ENCODE peak calls at places on chromosomes 11 and 22, in six cellular contexts. L, O, N, E, Z and M are unnamed samples. For H3K4me1, the result is how much of the 10 kb centered on the place peaks cover.

GRCh38 chr22:23837496-23837859 is 1.3 kb downstream of the DERL3 start:
- DNase-seq in Z (no peak), N (no peak), L (no peak), E (no peak), O (peak), M (no peak)

GRCh38 chr11:118175031-118175531 is 1.4 kb downstream of the SCN2B start:
- DNase-seq in Z (peak), L (no peak), N (no peak), O (no peak), E (no peak), M (peak)

GRCh38 chr11:57566035-57566504 is 1.4 kb downstream of the UBE2L6 start:
- DNase-seq in O (no peak), Z (peak), E (no peak), N (no peak), L (peak), M (peak)

GRCh38 chr11:86888978-86889341 is 66.2 kb downstream of the FZD4 start:
- DNase-seq in E (no peak), L (no peak), Z (no peak), O (no peak), N (no peak), M (no peak)

GRCh38 chr11:65912840-65913239 is 6.0 kb downstream of the C11orf68 start:
- DNase-seq in O (no peak), L (no peak), E (no peak), Z (peak), N (no peak), M (peak)

GRCh38 chr11:75315439-75315805 is 36.0 kb downstream of the ARRB1 start:
- DNase-seq in L (no peak), E (no peak), O (no peak), N (no peak), Z (no peak), M (no peak)

GRCh38 chr11:114375052-114375451 is 25.3 kb downstream of the C11orf71 start:
- DNase-seq in L (no peak), E (no peak), O (no peak), Z (no peak), N (no peak), M (no peak)

GRCh38 chr11:8732748-8733241 is 50.2 kb downstream of the RPL27A start:
- DNase-seq in E (no peak), Z (peak), O (no peak), N (no peak), L (peak), M (no peak)

GRCh38 chr11:110093407-110094297 is 460 bp downstream of the ZC3H12C start:
- DNase-seq in E (peak), O (peak), Z (peak), N (peak), L (peak), M (peak)

GRCh38 chr11:110242188-110242587 is 54.2 kb downstream of the RDX start:
- DNase-seq in E (no peak), Z (no peak), O (no peak), N (no peak), L (no peak), M (no peak)

GRCh38 chr11:7643323-7643722 is 30.0 kb downstream of the CYB5R2 start:
- DNase-seq in Z (no peak), L (no peak), N (no peak), E (no peak), O (no peak), M (no peak)

GRCh38 chr11:44939673-44940072 is 11.0 kb downstream of the TP53I11 start:
- DNase-seq in O (no peak), E (no peak), N (peak), L (peak), Z (no peak), M (no peak)

GRCh38 chr22:49076300-49077035 is 751.2 kb downstream of the BRD1 start:
- DNase-seq in N (no peak), L (no peak), O (peak), E (peak), Z (no peak), M (no peak)

GRCh38 chr11:70082829-70083228 is 4.7 kb downstream of the ANO1 start:
- DNase-seq in L (no peak), E (no peak), N (peak), Z (no peak), O (no peak), M (no peak)
- H3K27ac ChIP-seq in L (no peak), E (no peak), N (no peak), Z (no peak), O (no peak), M (no peak)

DNA sequence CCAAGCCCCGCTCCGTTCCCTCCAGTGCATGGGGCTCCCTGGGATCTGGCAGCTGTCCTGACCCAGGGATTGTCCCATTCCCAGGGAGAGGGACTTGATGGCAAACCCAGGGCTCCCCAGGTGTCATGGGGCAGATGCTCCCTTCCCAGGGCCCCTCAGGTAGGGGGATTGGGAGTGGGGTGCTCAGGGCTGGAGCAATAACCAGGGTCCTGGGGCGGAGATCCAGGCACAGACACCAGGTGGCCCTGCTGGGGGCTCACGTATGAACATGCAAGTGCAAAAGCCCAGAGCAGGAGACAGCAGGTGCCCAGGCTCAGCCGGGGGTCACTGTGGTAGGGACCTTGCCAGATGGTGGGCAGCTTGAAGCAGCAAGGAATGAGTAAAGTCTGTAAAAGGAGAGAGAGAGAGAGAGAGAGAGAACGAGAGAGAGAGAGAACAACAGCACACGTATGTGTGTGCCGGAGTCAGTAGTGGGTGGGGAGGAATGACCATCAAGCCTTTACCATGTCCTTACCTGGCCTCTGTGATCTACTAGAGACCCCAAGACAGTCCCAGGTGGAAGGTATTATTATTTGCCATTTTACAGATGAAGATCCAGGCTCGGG is 19.3 kb upstream of the MPPED1 start:
- DNase-seq in Z (no peak), O (no peak), L (no peak), E (no peak), N (no peak), M (no peak)
- TF ChIP-seq CTCF in Z (no peak), O (no peak), L (no peak), E (no peak), N (no peak), M (no peak)

DNA sequence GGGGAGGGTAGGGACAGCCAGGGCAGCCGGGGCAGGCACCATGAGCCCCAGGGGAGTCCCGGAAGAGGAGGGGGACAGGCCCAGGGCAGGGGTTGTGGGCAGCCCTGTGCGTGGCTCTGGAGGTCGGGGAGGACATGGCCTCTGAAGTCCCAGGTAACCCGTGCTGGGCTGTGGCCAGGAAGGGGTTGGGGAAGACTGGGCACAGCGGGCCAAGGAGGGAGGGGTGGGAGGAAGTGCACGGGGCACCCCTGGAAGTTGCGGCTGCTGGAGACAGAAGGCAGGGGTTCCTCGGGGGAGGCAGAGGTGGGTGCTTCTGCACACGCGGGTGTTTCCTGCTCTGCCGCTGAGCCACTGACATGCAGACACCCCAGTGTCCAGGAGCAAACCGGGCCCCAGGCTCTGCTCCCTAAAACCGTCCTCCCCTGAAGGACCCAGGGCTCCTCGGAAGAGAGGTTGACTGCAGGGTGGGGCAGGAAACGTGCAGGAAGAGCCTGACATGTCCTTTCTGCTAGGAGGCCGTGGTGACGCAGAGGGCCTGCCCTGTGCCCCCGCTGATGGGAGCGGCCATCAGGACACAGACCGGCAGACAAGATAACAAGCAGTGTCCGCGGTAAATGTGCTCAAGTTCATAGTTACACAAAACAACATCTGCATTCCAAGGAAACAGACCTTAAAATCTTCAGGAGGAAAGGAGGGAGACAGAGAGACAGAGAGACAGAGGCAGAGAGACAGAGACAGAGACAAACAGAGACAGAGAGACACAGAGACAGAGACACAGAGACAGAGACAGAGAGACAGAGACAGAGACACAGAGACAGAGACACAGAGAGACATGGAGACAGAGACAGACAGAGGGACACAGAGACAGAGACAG is 5.7 kb downstream of the TNNI2 start:
- DNase-seq in Z (no peak), N (peak), O (peak), E (peak), L (no peak), M (no peak)
- H3K4me1 ChIP-seq in Z (under half), N (under half), O (under half), E (under half), L (under half), M (under half)

GRCh38 chr11:101269390-101269789 is 139.8 kb upstream of the PGR start:
- DNase-seq in L (no peak), N (no peak), E (no peak), Z (no peak), O (no peak), M (no peak)

GRCh38 chr11:101269990-101270660 is 140.5 kb upstream of the PGR start:
- DNase-seq in L (no peak), O (no peak), Z (no peak), N (no peak), E (no peak), M (no peak)

GRCh38 chr11:101264303-101264702 is 134.7 kb upstream of the PGR start:
- DNase-seq in L (no peak), O (no peak), N (no peak), Z (no peak), E (no peak), M (no peak)

GRCh38 chr11:101262995-101263394 is 133.4 kb upstream of the PGR start:
- DNase-seq in E (no peak), L (no peak), Z (no peak), N (no peak), O (no peak), M (no peak)

DNA sequence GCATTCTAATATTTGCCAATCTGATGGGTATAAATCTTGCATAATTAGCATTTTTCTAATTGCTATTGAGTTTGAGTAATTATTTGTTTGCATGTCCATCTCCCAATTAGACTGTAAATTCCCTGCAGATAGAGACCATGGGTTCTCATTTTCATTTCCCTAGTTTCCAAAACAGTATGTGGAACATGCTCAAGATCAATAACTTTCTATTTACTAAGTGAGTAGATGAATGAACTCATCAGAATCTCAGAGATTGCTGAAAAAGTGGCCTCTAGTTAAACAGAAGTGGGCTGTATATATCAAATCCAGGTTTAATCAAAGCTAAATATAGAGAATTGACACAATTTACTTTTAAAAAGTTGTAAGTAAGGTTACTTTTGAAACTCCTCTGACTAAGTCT is 138.0 kb upstream of the PGR start:
- DNase-seq in N (no peak), Z (no peak), E (no peak), O (no peak), L (no peak), M (no peak)
- H3K27ac ChIP-seq in N (no peak), Z (no peak), E (no peak), O (no peak), L (no peak), M (no peak)

DNA sequence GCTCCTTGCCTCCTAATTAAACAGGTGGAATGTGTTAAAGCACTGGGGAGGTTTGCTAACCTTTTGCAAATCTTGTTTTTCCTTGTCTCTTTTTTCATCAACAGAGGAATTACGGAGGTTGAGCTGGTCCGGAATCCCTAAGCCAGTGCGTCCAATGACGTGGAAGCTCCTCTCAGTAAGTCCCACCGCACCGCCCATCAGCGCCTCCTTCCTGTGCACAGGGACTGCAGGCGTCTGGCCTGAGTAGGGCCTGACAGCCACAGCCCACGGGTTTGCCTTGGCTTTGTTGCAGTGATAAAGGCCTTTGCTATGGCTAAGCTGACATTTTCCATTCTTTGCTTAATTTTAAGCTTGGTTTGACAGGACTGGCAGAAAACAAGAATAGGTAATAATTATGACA is 116.1 kb downstream of the TBC1D22A start:
- DNase-seq in N (peak), Z (no peak), L (no peak), E (no peak), O (no peak), M (no peak)
- TF ChIP-seq CTCF in N (no peak), Z (no peak), L (no peak), E (no peak), O (no peak), M (no peak)

GRCh38 chr11:60993611-60994010 is 22.1 kb downstream of the CD6 start:
- DNase-seq in O (no peak), N (no peak), E (no peak), L (no peak), Z (no peak), M (no peak)
- H3K4me1 ChIP-seq in O (under half), N (under half), E (under half), L (under half), Z (under half), M (under half)